ENCODE peak calls at places on chromosomes 5 and 9, in ten cellular contexts. A is uterus, I is ascending aorta, G is GM12865, C is fibroblast of lung, T is mammary epithelial cell, R is sigmoid colon, J is AG04449, K is endothelial cell of umbilical vein, S is dorsolateral prefrontal cortex. M is an unnamed sample.

GRCh38 chr5:66615894-66616293 is 19.7 kb downstream of the MAST4 start:
- DNase-seq in A (no peak), I (no peak), G (no peak), C (no peak), T (no peak), R (no peak), J (no peak), K (no peak), S (no peak), M (no peak)

GRCh38 chr5:113520429-113520828 is 6.9 kb downstream of the YTHDC2 start:
- DNase-seq in A (no peak), I (no peak), G (peak), C (peak), T (peak), R (no peak), J (no peak), K (no peak), S (no peak), M (no peak)

GRCh38 chr9:120655005-120655622 is 59.2 kb downstream of the MEGF9 start:
- DNase-seq in A (no peak), I (no peak), G (peak), C (peak), T (peak), R (no peak), J (no peak), K (no peak), S (no peak), M (no peak)

GRCh38 chr5:106420102-106420501 is 1250.6 kb downstream of the EFNA5 start:
- DNase-seq in A (no peak), I (no peak), G (no peak), C (no peak), T (no peak), R (no peak), J (no peak), K (no peak), S (no peak), M (no peak)

GRCh38 chr5:544675-545330 is 20.6 kb upstream of the SLC9A3 start:
- DNase-seq in A (no peak), I (no peak), G (no peak), C (no peak), T (no peak), R (peak), J (no peak), K (no peak), S (no peak), M (no peak)

GRCh38 chr9:99783799-99784198 is 37.9 kb upstream of the NR4A3 start:
- DNase-seq in A (no peak), I (no peak), G (no peak), C (no peak), T (no peak), R (no peak), J (no peak), K (no peak), S (no peak), M (no peak)

GRCh38 chr9:99052849-99053715 is 51.8 kb upstream of the TGFBR1 start:
- DNase-seq in A (no peak), I (no peak), G (no peak), C (no peak), T (no peak), R (no peak), J (no peak), K (no peak), S (no peak), M (no peak)

GRCh38 chr9:125190371-125190801 is 783 bp upstream of the PPP6C start:
- DNase-seq in A (no peak), I (no peak), G (peak), C (peak), T (no peak), R (no peak), J (no peak), K (no peak), S (peak), M (no peak)

GRCh38 chr5:160961030-160961429 is 109.0 kb upstream of the ATP10B start:
- DNase-seq in A (no peak), I (no peak), G (no peak), C (no peak), T (peak), R (no peak), J (no peak), K (no peak), S (no peak), M (no peak)

GRCh38 chr9:90322296-90322695 is 320.3 kb downstream of the DIRAS2 start:
- DNase-seq in A (no peak), I (no peak), G (no peak), C (peak), T (no peak), R (no peak), J (no peak), K (no peak), S (no peak), M (no peak)

GRCh38 chr9:2228132-2228531 is 213.0 kb downstream of the SMARCA2 start:
- DNase-seq in A (no peak), I (no peak), G (peak), C (peak), T (no peak), R (no peak), J (no peak), K (peak), S (no peak), M (no peak)

GRCh38 chr9:31715250-31715649 is 669.2 kb upstream of the ACO1 start:
- DNase-seq in A (no peak), I (no peak), G (no peak), C (no peak), T (no peak), R (no peak), J (no peak), K (peak), S (no peak), M (no peak)

GRCh38 chr9:76486151-76486550 is 27.2 kb downstream of the GCNT1 start:
- DNase-seq in A (no peak), I (no peak), G (no peak), C (no peak), T (no peak), R (no peak), J (no peak), K (no peak), S (no peak), M (no peak)

DNA sequence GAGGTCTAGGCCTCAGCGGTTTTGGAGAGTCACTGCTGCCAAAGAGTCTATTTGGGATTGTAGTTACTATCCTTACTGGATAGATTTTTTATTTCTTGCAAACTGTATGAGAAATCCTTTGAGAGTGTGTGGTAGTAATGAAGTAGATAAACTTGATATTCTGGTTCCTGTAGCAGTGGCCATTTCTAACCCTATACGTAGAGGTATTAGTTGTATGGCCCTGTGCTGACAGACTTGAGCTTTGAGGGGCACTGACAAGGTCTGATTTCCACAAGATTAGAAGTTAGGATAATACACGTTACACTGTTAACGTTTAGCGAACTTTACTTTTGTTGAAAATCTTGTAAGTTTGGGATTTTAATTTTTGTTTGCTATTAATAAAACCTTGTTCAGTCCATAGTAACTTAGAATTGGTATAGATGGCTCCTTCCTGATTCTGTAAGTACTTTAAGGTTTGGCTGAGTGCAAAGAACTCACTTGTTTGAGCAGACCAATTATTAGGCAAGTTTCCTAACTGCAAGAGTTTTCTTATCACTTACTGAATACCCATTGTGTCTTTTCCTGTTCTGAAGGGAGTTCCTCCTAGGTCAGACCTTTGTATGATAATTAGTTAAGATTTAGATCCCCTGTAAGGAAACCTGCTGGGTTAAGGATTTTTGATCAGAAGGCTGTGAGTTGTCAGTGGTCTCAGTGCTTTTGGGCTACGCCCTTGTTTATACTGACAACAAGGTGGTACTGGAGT is 31.4 kb downstream of the GCNT1 start:
- DNase-seq in A (no peak), I (no peak), G (no peak), C (no peak), T (no peak), R (no peak), J (no peak), K (peak), S (no peak), M (no peak)
- H3K4me3 ChIP-seq in A (no peak), I (no peak), G (no peak), C (no peak), T (no peak), R (no peak), J (no peak), K (no peak), S (no peak), M (no peak)

GRCh38 chr5:38446029-38446522 is 110.4 kb downstream of the LIFR start:
- DNase-seq in A (no peak), I (no peak), G (no peak), C (no peak), T (no peak), R (no peak), J (no peak), K (no peak), S (no peak), M (no peak)

GRCh38 chr5:38441730-38442573 is 114.5 kb downstream of the LIFR start:
- DNase-seq in A (peak), I (peak), G (peak), C (peak), T (peak), R (peak), J (no peak), K (peak), S (peak), M (peak)

GRCh38 chr5:38447786-38448185 is 108.7 kb downstream of the LIFR start:
- DNase-seq in A (peak), I (no peak), G (no peak), C (peak), T (no peak), R (no peak), J (no peak), K (no peak), S (no peak), M (no peak)

GRCh38 chr5:38445374-38446028 is 110.9 kb downstream of the LIFR start:
- DNase-seq in A (peak), I (no peak), G (no peak), C (peak), T (no peak), R (no peak), J (no peak), K (peak), S (no peak), M (peak)

DNA sequence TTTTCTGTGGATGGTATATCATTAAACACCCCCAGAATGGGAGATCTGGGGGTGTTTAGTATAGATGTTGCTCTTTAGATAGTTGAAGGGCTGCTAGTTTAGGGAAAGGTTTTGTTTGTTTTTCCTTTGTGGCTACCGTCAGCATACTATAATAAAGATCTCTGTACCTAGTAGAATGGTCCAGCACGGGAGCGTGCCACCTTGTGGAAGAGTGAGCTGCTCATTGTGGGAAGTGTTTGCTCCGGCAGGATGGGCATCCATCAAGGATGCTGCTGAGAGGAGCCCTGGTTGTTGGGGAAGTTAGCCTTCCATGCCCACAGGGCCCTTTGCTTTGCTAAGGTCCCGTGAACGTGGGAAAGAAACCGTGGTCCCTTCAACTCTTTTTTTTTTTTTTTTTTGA is 113.1 kb downstream of the LIFR start:
- DNase-seq in A (no peak), I (no peak), G (no peak), C (no peak), T (no peak), R (no peak), J (no peak), K (no peak), S (no peak), M (no peak)
- TF ChIP-seq CTCF in A (no peak), I (no peak), G (no peak), C (no peak), T (no peak), R (no peak), J (no peak), K (no peak), S (no peak), M (no peak)

DNA sequence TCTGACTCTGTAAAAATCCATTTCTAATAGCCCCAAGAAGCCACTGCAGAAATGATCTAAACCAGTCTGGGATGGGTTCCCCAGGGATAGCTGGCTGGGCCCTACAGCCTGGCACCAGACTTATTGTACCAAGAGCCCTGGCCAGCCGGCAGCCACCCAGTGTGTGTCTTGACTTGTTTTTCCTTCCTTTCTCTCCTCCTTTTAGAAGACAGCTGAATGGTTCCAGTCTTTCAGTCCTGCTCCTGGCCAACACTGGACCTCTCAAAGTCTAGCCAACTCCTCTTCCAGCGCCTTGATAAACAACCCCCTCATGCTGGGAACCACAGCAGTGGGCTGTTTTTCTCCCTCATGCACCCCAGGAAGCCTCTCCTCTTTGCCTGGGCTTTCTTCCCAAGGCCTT is 34.1 kb downstream of the ATOX1 start:
- DNase-seq in A (no peak), I (no peak), G (no peak), C (no peak), T (no peak), R (no peak), J (no peak), K (no peak), S (no peak), M (no peak)
- H3K4me3 ChIP-seq in A (no peak), I (no peak), G (no peak), C (no peak), T (no peak), R (no peak), J (no peak), K (no peak), S (no peak), M (no peak)

GRCh38 chr5:93070938-93071337 is 510.1 kb downstream of the NR2F1-AS1 start:
- DNase-seq in A (no peak), I (no peak), G (no peak), C (peak), T (no peak), R (no peak), J (no peak), K (no peak), S (no peak), M (no peak)
- TF ChIP-seq CTCF in A (no peak), I (no peak), G (no peak), C (no peak), T (no peak), R (no peak), J (no peak), K (no peak), S (no peak), M (no peak)

DNA sequence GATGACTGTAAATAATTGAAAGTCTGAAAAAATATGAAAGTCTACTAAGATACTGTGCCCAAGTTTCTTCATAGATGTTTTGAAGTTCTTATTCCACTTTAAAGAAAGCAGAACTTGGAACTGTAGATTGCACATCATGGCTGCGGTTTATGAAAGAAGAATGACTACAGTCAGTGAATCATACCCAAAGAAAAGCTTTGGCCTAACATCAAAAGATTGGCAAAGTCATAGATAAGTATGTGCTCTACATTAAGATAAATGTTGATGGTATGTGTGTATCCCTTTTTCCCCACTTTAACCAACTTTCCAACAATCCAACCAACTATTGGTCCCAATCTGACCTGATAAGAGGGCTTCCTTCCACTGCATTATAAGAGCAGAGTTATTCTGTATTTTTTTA is 233.3 kb downstream of the ACTL7B start:
- DNase-seq in A (no peak), I (no peak), G (no peak), C (peak), T (peak), R (no peak), J (peak), K (no peak), S (no peak), M (no peak)
- H3K4me3 ChIP-seq in A (no peak), I (no peak), G (no peak), C (no peak), T (no peak), R (no peak), J (no peak), K (no peak), S (no peak), M (no peak)

GRCh38 chr9:133592731-133593409 is 16.3 kb downstream of the FAM163B start:
- DNase-seq in A (no peak), I (no peak), G (peak), C (peak), T (no peak), R (no peak), J (no peak), K (no peak), S (no peak), M (no peak)
- TF ChIP-seq CTCF in A (no peak), I (no peak), G (peak), C (peak), T (peak), R (no peak), J (no peak), K (peak), S (no peak), M (no peak)

DNA sequence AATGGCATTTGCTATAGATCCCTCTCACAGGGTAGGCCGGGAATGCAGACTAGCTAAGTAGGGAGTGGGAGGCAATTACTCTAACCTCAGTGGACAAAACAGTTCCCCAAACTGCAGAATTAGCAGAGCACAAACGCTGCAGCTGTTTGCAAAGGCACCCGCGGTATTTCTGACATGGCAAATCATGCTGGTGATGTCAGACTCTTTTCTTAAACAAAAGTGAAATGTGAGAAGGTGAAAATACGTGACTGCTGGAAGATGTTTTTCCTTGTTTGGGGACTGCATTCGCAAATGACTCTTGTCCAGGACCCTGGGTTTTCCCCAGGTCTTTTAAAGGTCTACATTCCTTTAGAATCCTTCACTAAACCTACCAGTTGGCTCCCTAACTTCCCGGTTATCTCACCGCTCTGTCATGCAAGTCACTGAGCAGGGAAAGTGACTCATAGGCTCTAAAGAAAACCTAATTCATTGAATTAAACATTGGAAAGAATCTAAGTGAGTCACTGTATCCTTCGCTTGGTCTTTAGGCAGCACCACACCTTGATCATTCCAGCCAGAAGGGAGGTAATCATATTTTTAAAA is 91.5 kb upstream of the DNAH5 start:
- DNase-seq in A (peak), I (peak), G (no peak), C (peak), T (peak), R (no peak), J (peak), K (peak), S (no peak), M (no peak)
- H3K4me3 ChIP-seq in A (no peak), I (no peak), G (no peak), C (peak), T (no peak), R (no peak), J (no peak), K (peak), S (peak), M (peak)

DNA sequence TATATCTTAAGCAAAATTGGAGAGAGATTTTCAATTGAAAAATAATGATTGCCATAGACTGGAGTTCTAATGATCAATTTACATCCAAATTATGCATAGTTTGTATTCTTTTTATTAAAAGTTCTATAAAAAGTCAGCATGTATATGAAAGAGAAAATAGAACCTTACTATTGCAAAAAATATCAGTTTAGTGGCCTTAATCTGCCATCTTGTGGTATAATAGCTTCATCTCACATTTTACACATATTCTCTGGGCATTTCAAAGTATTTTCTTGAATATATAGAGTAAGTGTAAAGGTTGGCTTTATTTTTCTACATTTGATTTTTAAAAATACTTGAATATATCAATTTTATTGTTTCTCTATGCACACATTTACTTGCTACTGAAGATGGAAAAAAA is 1858.6 kb upstream of the CDH9 start:
- DNase-seq in A (no peak), I (no peak), G (no peak), C (no peak), T (no peak), R (no peak), J (no peak), K (no peak), S (no peak), M (no peak)
- TF ChIP-seq CTCF in A (no peak), I (no peak), G (no peak), C (no peak), T (no peak), R (no peak), J (no peak), K (no peak), S (peak), M (no peak)

GRCh38 chr9:37550781-37551180 is 25.4 kb downstream of the FBXO10 start:
- DNase-seq in A (no peak), I (no peak), G (no peak), C (peak), T (no peak), R (no peak), J (peak), K (no peak), S (no peak), M (no peak)

GRCh38 chr9:37551468-37551867 is 24.7 kb downstream of the FBXO10 start:
- DNase-seq in A (no peak), I (no peak), G (no peak), C (no peak), T (no peak), R (no peak), J (no peak), K (no peak), S (no peak), M (no peak)

GRCh38 chr9:37551888-37552287 is 24.3 kb downstream of the FBXO10 start:
- DNase-seq in A (no peak), I (no peak), G (no peak), C (no peak), T (no peak), R (no peak), J (no peak), K (no peak), S (no peak), M (no peak)

GRCh38 chr9:37547328-37547878 is 28.8 kb downstream of the FBXO10 start:
- DNase-seq in A (no peak), I (no peak), G (no peak), C (no peak), T (no peak), R (no peak), J (no peak), K (no peak), S (no peak), M (no peak)

GRCh38 chr9:37549527-37549926 is 26.7 kb downstream of the FBXO10 start:
- DNase-seq in A (no peak), I (no peak), G (no peak), C (no peak), T (peak), R (no peak), J (no peak), K (no peak), S (no peak), M (no peak)
- H3K4me3 ChIP-seq in A (no peak), I (no peak), G (no peak), C (no peak), T (no peak), R (no peak), J (no peak), K (no peak), S (no peak), M (no peak)

M was measured in gastrocnemius medialis.